ENCODE peak calls at places on chromosomes 12 and 14, in ten cellular contexts. X is ureter, W is M059J, I is NCI-H748 treated with DMSO at 0.1 percent for 48 hours, S is GM12865, D is GM04504, Z is A549, M is left ventricle myocardium superior, A is NCI-H1105 treated with DMSO at 0.1 percent for 48 hours, R is NCI-H2081. L is an unnamed sample.

GRCh38 chr14:57714487-57714899 is 151.4 kb downstream of the SLC35F4 start:
- DNase-seq in Z (no peak), W (peak; percentile 5), D (no peak), A (peak; percentile 27), X (no peak), S (no peak), R (no peak), M (no peak), I (peak; percentile 8), L (no peak)

GRCh38 chr14:81669308-81669707 is 135.7 kb upstream of the SEL1L start:
- DNase-seq in W (no peak), R (no peak), Z (no peak), S (no peak), I (no peak), X (no peak), A (peak; percentile 70), D (no peak), M (no peak), L (no peak)

GRCh38 chr14:85217412-85217811 is 312.5 kb upstream of the FLRT2 start:
- DNase-seq in M (no peak), W (no peak), I (no peak), Z (no peak), X (no peak), S (no peak), D (no peak), R (no peak), A (no peak), L (no peak)

GRCh38 chr12:32397703-32398102 is 1.7 kb upstream of the FGD4 start:
- DNase-seq in A (peak; percentile 35), I (no peak), S (no peak), M (no peak), W (no peak), X (no peak), Z (no peak), R (no peak), D (no peak), L (no peak)

GRCh38 chr12:117158911-117159310 is 31.4 kb downstream of the FBXO21 start:
- DNase-seq in W (no peak), Z (peak; percentile 66), I (no peak), X (no peak), D (no peak), A (no peak), R (no peak), S (no peak), M (no peak), L (no peak)

GRCh38 chr14:73802431-73803188 is 49.0 kb upstream of the PTGR2 start:
- DNase-seq in A (no peak), S (no peak), I (no peak), R (no peak), Z (peak; percentile 49), D (no peak), M (no peak), W (no peak), X (peak; percentile 78), L (no peak)

GRCh38 chr12:124727244-124727673 is 136.4 kb downstream of the SCARB1 start:
- DNase-seq in A (no peak), M (peak; percentile 79), Z (no peak), I (no peak), W (peak; percentile 94), D (no peak), S (peak; percentile 46), R (no peak), X (peak; percentile 81), L (peak; percentile 91)

GRCh38 chr14:90815817-90816662 is at the start of gene TTC7B:
- DNase-seq in D (no peak), S (peak; percentile 36), X (no peak), W (peak; percentile 18), Z (no peak), A (peak; percentile 46), M (peak; percentile 82), R (peak; percentile 53), I (no peak), L (peak; percentile 73)

GRCh38 chr12:53496752-53497032 is 2.6 kb downstream of the MAP3K12 start:
- DNase-seq in A (no peak), R (no peak), M (no peak), X (no peak), W (no peak), Z (no peak), D (no peak), S (no peak), I (no peak), L (no peak)

GRCh38 chr12:6944381-6945186 is 762 bp downstream of the C12orf57 start:
- DNase-seq in S (peak; percentile 97), I (peak; percentile 83), M (peak; percentile 96), A (peak; percentile 95), X (peak; percentile 96), Z (peak; percentile 97), R (peak; percentile 92), W (peak; percentile 89), D (peak; percentile 75), L (peak; percentile 96)

GRCh38 chr12:53427905-53428594 is 4.4 kb downstream of the AMHR2 start:
- DNase-seq in R (no peak), S (peak; percentile 16), I (no peak), Z (peak; percentile 91), W (peak; percentile 96), X (no peak), M (no peak), A (no peak), D (peak; percentile 71), L (no peak)

GRCh38 chr12:105654606-105655005 is 324.1 kb downstream of the C12orf75 start:
- DNase-seq in A (no peak), S (no peak), I (no peak), W (no peak), Z (no peak), X (no peak), D (no peak), R (no peak), M (no peak), L (no peak)

GRCh38 chr14:24299255-24300191 is at the start of the genes DHRS1 and NOP9:
- DNase-seq in M (peak; percentile 94), R (peak; percentile 82), D (peak; percentile 64), A (peak; percentile 75), Z (peak; percentile 91), I (peak; percentile 71), X (peak; percentile 94), S (peak; percentile 94), W (peak; percentile 83), L (peak; percentile 96)

GRCh38 chr12:102960766-102961487 is 3.5 kb downstream of the ASCL1 start:
- DNase-seq in R (peak; percentile 68), I (peak; percentile 70), Z (no peak), M (no peak), D (no peak), A (peak; percentile 96), W (no peak), S (no peak), X (no peak), L (no peak)

GRCh38 chr14:101071493-101071891 is 168.0 kb upstream of the RTL1 start:
- DNase-seq in W (no peak), S (no peak), A (no peak), X (peak; percentile 35), D (no peak), Z (no peak), M (no peak), I (no peak), R (no peak), L (peak; percentile 32)

GRCh38 chr12:30939234-30939633 is 12.7 kb downstream of the TSPAN11 start:
- DNase-seq in A (no peak), W (peak; percentile 78), S (peak; percentile 59), Z (no peak), D (no peak), M (no peak), R (no peak), X (no peak), I (no peak), L (no peak)

GRCh38 chr12:50550530-50551223 is 45.9 kb downstream of the DIP2B start:
- DNase-seq in R (no peak), D (no peak), S (no peak), M (no peak), A (no peak), Z (no peak), W (no peak), X (peak; percentile 61), I (no peak), L (no peak)

GRCh38 chr14:105012171-105012985 is 8.5 kb downstream of the CDCA4 start:
- DNase-seq in R (no peak), X (no peak), A (no peak), I (no peak), M (no peak), Z (peak; percentile 66), D (no peak), S (no peak), W (no peak), L (peak; percentile 45)

GRCh38 chr12:51404627-51405026 is 13.4 kb upstream of the GALNT6 start:
- DNase-seq in A (no peak), X (no peak), S (no peak), D (no peak), I (no peak), Z (no peak), W (no peak), M (no peak), R (no peak), L (no peak)

GRCh38 chr12:116964004-116964739 is 53.4 kb downstream of the FBXW8 start:
- DNase-seq in X (no peak), S (no peak), D (no peak), A (peak; percentile 55), W (no peak), I (no peak), Z (no peak), M (no peak), R (no peak), L (no peak)

GRCh38 chr12:8036366-8036765 is 3.9 kb downstream of the FOXJ2 start:
- DNase-seq in A (no peak), I (no peak), S (no peak), X (no peak), D (no peak), W (no peak), M (peak; percentile 71), Z (no peak), R (no peak), L (no peak)

GRCh38 chr14:66117600-66117999 is 368.6 kb upstream of the CCDC196 start:
- DNase-seq in M (no peak), R (no peak), S (no peak), X (no peak), I (no peak), W (peak; percentile 32), Z (peak; percentile 48), A (no peak), D (peak; percentile 8), L (no peak)

GRCh38 chr12:123951467-123951866 is 21.2 kb downstream of the CCDC92 start:
- DNase-seq in Z (no peak), R (no peak), W (no peak), I (no peak), A (no peak), M (no peak), S (no peak), X (no peak), D (no peak), L (no peak)

GRCh38 chr14:54038724-54039123 is 82.1 kb upstream of the BMP4 start:
- DNase-seq in W (no peak), Z (no peak), X (no peak), A (no peak), S (no peak), D (no peak), R (no peak), M (no peak), I (no peak), L (no peak)

GRCh38 chr14:20176330-20176729 is 14.4 kb upstream of the OR11G2 start:
- DNase-seq in D (no peak), S (no peak), A (no peak), X (no peak), R (no peak), M (no peak), I (no peak), W (no peak), Z (no peak), L (no peak)

GRCh38 chr12:34604631-34605509 is 582.6 kb downstream of the ALG10 start:
- DNase-seq in A (no peak), Z (no peak), D (no peak), M (no peak), W (no peak), I (no peak), R (no peak), S (no peak), X (no peak), L (no peak)

GRCh38 chr12:104357431-104357952 is 54.0 kb downstream of the EID3 start:
- DNase-seq in R (no peak), Z (peak; percentile 84), W (peak; percentile 61), S (no peak), X (no peak), M (no peak), I (no peak), A (no peak), D (no peak), L (no peak)

GRCh38 chr12:49967777-49968250 is 4.9 kb upstream of the AQP6 start:
- DNase-seq in M (no peak), W (no peak), Z (no peak), I (no peak), D (no peak), A (no peak), X (no peak), S (no peak), R (no peak), L (no peak)